ENCODE peak calls at places on chromosome 2, in six cellular contexts. B is A549, V is endothelial cell of umbilical vein, A is HepG2, W is GM12878, X is K562. Z is an unnamed sample.

GRCh38 chr2:221517362-221518121 is 54.6 kb downstream of the EPHA4 start:
- DNase-seq in B (peak; percentile 37), X (no peak), A (no peak), W (peak; percentile 57), V (peak; percentile 72), Z (peak; percentile 35)

GRCh38 chr2:224882291-224883171 is 159.7 kb downstream of the DOCK10 start:
- DNase-seq in B (peak; percentile 70), X (no peak), V (peak; percentile 82), W (no peak), A (no peak), Z (peak; percentile 79)

GRCh38 chr2:222939208-222939846 is 78.5 kb downstream of the ACSL3 start:
- DNase-seq in V (peak; percentile 75), B (peak; percentile 72), W (peak; percentile 45), A (peak; percentile 79), X (peak; percentile 74), Z (peak; percentile 78)

GRCh38 chr2:177169810-177170514 is 42.6 kb upstream of the HNRNPA3 start:
- DNase-seq in X (no peak), W (peak; percentile 82), B (no peak), A (peak; percentile 86), V (peak; percentile 56), Z (no peak)

GRCh38 chr2:67156796-67157195 is 240.3 kb upstream of the ETAA1 start:
- DNase-seq in X (no peak), W (no peak), V (no peak), B (no peak), A (no peak), Z (no peak)

GRCh38 chr2:170929686-170930050 is 615 bp downstream of the GORASP2 start:
- DNase-seq in A (peak; percentile 67), V (peak; percentile 54), B (peak; percentile 49), W (no peak), X (peak; percentile 79), Z (peak; percentile 58)

GRCh38 chr2:219569041-219569440 is 2.3 kb downstream of the OBSL1 start:
- DNase-seq in V (no peak), W (no peak), B (no peak), X (no peak), A (no peak), Z (no peak)

GRCh38 chr2:88530081-88530480 is 77.6 kb upstream of the FOXI3 start:
- DNase-seq in A (peak; percentile 21), V (no peak), W (no peak), B (no peak), X (no peak), Z (no peak)

GRCh38 chr2:86809481-86810121 is 18.9 kb upstream of the CD8A start:
- DNase-seq in V (no peak), W (no peak), X (no peak), B (no peak), A (no peak), Z (no peak)

GRCh38 chr2:101420623-101421022 is 33.3 kb upstream of the CREG2 start:
- DNase-seq in V (no peak), X (no peak), W (no peak), B (no peak), A (no peak), Z (no peak)

GRCh38 chr2:25340340-25340886 is 1.3 kb downstream of the DNMT3A start:
- DNase-seq in W (no peak), V (no peak), B (no peak), A (no peak), X (peak; percentile 17), Z (peak; percentile 36)

GRCh38 chr2:124970065-124970464 is 945.0 kb downstream of the CNTNAP5 start:
- DNase-seq in X (no peak), V (no peak), B (no peak), A (no peak), W (no peak), Z (no peak)

GRCh38 chr2:83696838-83697237 is 762.2 kb downstream of the SUCLG1 start:
- DNase-seq in B (no peak), W (no peak), V (no peak), X (no peak), A (no peak), Z (no peak)

GRCh38 chr2:111659361-111660281 is 224.4 kb downstream of the ANAPC1 start:
- DNase-seq in W (no peak), X (peak; percentile 26), V (peak; percentile 21), A (peak; percentile 87), B (peak; percentile 79), Z (peak; percentile 84)

GRCh38 chr2:137829251-137829650 is 135.0 kb upstream of the HNMT start:
- DNase-seq in A (no peak), X (no peak), B (no peak), W (no peak), V (no peak), Z (no peak)

GRCh38 chr2:3738454-3738853 is 35.1 kb downstream of the DCDC2C start:
- DNase-seq in A (peak; percentile 74), W (no peak), V (no peak), X (peak; percentile 60), B (peak; percentile 63), Z (peak; percentile 56)

GRCh38 chr2:12196495-12196894 is 450.1 kb downstream of the LPIN1 start:
- DNase-seq in V (no peak), W (no peak), X (no peak), B (no peak), A (no peak), Z (no peak)

GRCh38 chr2:8597094-8597493 is 84.8 kb upstream of the ID2 start:
- DNase-seq in B (no peak), W (no peak), V (no peak), A (no peak), X (no peak), Z (no peak)
- H3K4me3 ChIP-seq in B (no peak overlapping the region), W (no peak overlapping the region), V (no peak overlapping the region), A (no peak overlapping the region), X (no peak overlapping the region), Z (no peak overlapping the region)

GRCh38 chr2:148046802-148047201 is 25.9 kb downstream of the MBD5 start:
- DNase-seq in A (no peak), W (no peak), X (no peak), V (no peak), B (no peak), Z (no peak)
- TF ChIP-seq MYC in A (no peak), W (no peak), X (no peak), V (no peak), B (no peak), Z (no peak)

GRCh38 chr2:74501335-74502071 is 2.1 kb upstream of the LBX2 start:
- DNase-seq in B (no peak), V (no peak), A (peak; percentile 64), W (no peak), X (peak; percentile 34), Z (no peak)

GRCh38 chr2:74502720-74503505 is 3.5 kb upstream of the LBX2 start:
- DNase-seq in W (no peak), B (peak; percentile 73), X (peak; percentile 94), V (peak; percentile 86), A (peak; percentile 63), Z (peak; percentile 85)

GRCh38 chr2:74503506-74504475 is 3.7 kb downstream of the PCGF1 start:
- DNase-seq in W (no peak), A (no peak), B (no peak), X (peak; percentile 62), V (peak; percentile 22), Z (no peak)

GRCh38 chr2:74500578-74500946 is 1.2 kb upstream of the LBX2 start:
- DNase-seq in X (no peak), V (no peak), B (no peak), W (no peak), A (no peak), Z (no peak)

GRCh38 chr2:74502147-74502719 is 2.8 kb upstream of the LBX2 start:
- DNase-seq in B (no peak), A (peak; percentile 86), W (no peak), X (peak; percentile 72), V (no peak), Z (no peak)
- H3K4me3 ChIP-seq in B (peak overlapping the region; percentile 54), A (peak overlapping the region; percentile 67), W (peak overlapping the region; percentile 73), X (peak overlapping the region; percentile 40), V (peak overlapping the region; percentile 44), Z (no peak overlapping the region)

GRCh38 chr2:141271346-141271745 is 859.5 kb downstream of the LRP1B start:
- DNase-seq in B (no peak), V (no peak), A (no peak), W (no peak), X (no peak), Z (no peak)
- TF ChIP-seq MYC in B (no peak), V (no peak), A (no peak), W (no peak), X (no peak), Z (no peak)

DNA sequence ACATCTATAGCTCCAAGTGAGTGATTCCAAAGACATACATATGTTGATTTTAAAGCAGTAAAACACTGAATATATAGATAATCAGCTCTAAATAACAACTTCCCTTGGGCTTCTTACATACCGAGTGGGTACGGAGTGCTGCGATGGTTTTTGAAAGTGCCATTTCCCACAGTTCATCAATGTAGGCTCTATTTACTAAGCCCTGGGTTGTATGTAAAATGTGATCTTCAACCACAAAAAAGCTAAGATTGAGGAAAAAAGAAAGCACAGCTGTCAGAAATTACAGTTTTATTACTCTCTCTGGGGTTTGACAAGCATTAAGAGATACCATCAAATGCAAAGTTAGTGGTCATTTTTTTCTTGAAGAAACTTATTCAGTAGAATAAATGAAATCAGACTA is 312.8 kb downstream of the EXOC6B start:
- DNase-seq in W (no peak), A (no peak), B (no peak), X (no peak), V (no peak), Z (no peak)
- H3K4me3 ChIP-seq in W (no peak overlapping the region), A (no peak overlapping the region), B (no peak overlapping the region), X (no peak overlapping the region), V (no peak overlapping the region), Z (no peak overlapping the region)

GRCh38 chr2:10301946-10302478 is 692 bp upstream of the HPCAL1 start:
- DNase-seq in X (no peak), W (no peak), B (no peak), V (no peak), A (peak; percentile 71), Z (no peak)
- TF ChIP-seq MYC in X (no peak), W (no peak), B (no peak), V (no peak), A (no peak), Z (no peak)